ENCODE peak calls at places on chromosomes 4 and X, in eight cellular contexts. I is mesenchymal stem cell, Y is astrocyte, P is MM.1S, E is adipocyte, G is Karpas-422, T is colonic mucosa, W is neural progenitor cell. J is an unnamed sample.

GRCh38 chr4:114400531-114400930 is 198.1 kb upstream of the UGT8 start:
- DNase-seq in G (no peak), Y (no peak), I (no peak), T (no peak), W (no peak), E (no peak), P (no peak), J (no peak)

GRCh38 chr4:14607578-14607977 is 394.7 kb upstream of the CPEB2 start:
- DNase-seq in W (no peak), Y (no peak), I (peak; percentile 93), P (no peak), T (no peak), G (no peak), E (peak; percentile 42), J (no peak)

GRCh38 chrX:119008122-119008744 is 33.8 kb downstream of the LONRF3 start:
- DNase-seq in P (peak; percentile 24), E (peak; percentile 57), I (peak; percentile 28), G (peak; percentile 79), Y (no peak), T (peak; percentile 26), W (peak; percentile 27), J (no peak)

GRCh38 chr4:72991889-72992288 is 77.6 kb downstream of the COX18 start:
- DNase-seq in E (no peak), I (no peak), T (no peak), Y (peak; percentile 30), W (no peak), P (no peak), G (no peak), J (no peak)

GRCh38 chrX:153884136-153885076 is 1.6 kb downstream of the L1CAM start:
- DNase-seq in P (no peak), W (no peak), Y (no peak), G (peak; percentile 60), I (no peak), E (no peak), T (no peak), J (no peak)

GRCh38 chr4:23737571-23737970 is 152.3 kb downstream of the PPARGC1A start:
- DNase-seq in G (no peak), Y (no peak), I (peak; percentile 18), W (no peak), E (no peak), T (no peak), P (no peak), J (no peak)

GRCh38 chr4:57074753-57075152 is 35.4 kb downstream of the IGFBP7 start:
- DNase-seq in Y (peak; percentile 86), E (peak; percentile 92), G (no peak), T (no peak), P (no peak), W (no peak), I (no peak), J (no peak)

GRCh38 chr4:56762484-56763250 is 58.8 kb downstream of the SPINK2 start:
- DNase-seq in I (no peak), T (no peak), P (peak; percentile 23), E (no peak), W (peak; percentile 15), Y (no peak), G (no peak), J (no peak)

GRCh38 chrX:51281758-51282318 is 50.8 kb upstream of the NUDT10 start:
- DNase-seq in T (no peak), I (no peak), W (no peak), G (no peak), E (no peak), Y (no peak), P (no peak), J (no peak)

GRCh38 chrX:130606415-130606814 is 204.6 kb downstream of the RBMX2 start:
- DNase-seq in W (no peak), E (no peak), P (no peak), Y (no peak), T (no peak), I (no peak), G (no peak), J (no peak)

GRCh38 chrX:42128587-42128986 is 205.2 kb upstream of the CASK start:
- DNase-seq in G (no peak), Y (no peak), T (no peak), E (no peak), P (no peak), W (no peak), I (no peak), J (no peak)

GRCh38 chr4:80336582-80336981 is 1.1 kb downstream of the CFAP299 start:
- DNase-seq in Y (peak; percentile 33), P (peak; percentile 31), G (peak; percentile 39), W (peak; percentile 63), E (peak; percentile 56), I (peak; percentile 16), T (peak; percentile 28), J (peak; percentile 55)

GRCh38 chrX:93673056-93673868 is at the start of gene NAP1L3:
- DNase-seq in P (peak; percentile 66), G (no peak), I (peak; percentile 75), Y (peak; percentile 83), W (peak; percentile 95), E (peak; percentile 85), T (peak; percentile 27), J (peak; percentile 92)

GRCh38 chr4:78454016-78454415 is 97.6 kb upstream of the ANXA3 start:
- DNase-seq in Y (no peak), I (no peak), E (no peak), G (no peak), T (no peak), W (no peak), P (no peak), J (no peak)

GRCh38 chrX:15674514-15674898 is 9.9 kb upstream of the CLTRN start:
- DNase-seq in T (peak; percentile 97), I (peak; percentile 95), G (peak; percentile 97), Y (no peak), E (peak; percentile 99), W (peak; percentile 92), P (peak; percentile 91), J (no peak)

GRCh38 chrX:30282527-30282926 is 26.7 kb downstream of the NR0B1 start:
- DNase-seq in G (no peak), Y (no peak), I (no peak), W (no peak), T (no peak), P (no peak), E (peak; percentile 19), J (no peak)

GRCh38 chrX:30278365-30278764 is 30.8 kb downstream of the NR0B1 start:
- DNase-seq in P (no peak), Y (peak; percentile 11), T (no peak), I (peak; percentile 49), G (no peak), W (no peak), E (no peak), J (no peak)

GRCh38 chrX:30280428-30280827 is 28.8 kb downstream of the NR0B1 start:
- DNase-seq in I (no peak), T (no peak), W (no peak), Y (no peak), E (no peak), G (no peak), P (no peak), J (no peak)

DNA sequence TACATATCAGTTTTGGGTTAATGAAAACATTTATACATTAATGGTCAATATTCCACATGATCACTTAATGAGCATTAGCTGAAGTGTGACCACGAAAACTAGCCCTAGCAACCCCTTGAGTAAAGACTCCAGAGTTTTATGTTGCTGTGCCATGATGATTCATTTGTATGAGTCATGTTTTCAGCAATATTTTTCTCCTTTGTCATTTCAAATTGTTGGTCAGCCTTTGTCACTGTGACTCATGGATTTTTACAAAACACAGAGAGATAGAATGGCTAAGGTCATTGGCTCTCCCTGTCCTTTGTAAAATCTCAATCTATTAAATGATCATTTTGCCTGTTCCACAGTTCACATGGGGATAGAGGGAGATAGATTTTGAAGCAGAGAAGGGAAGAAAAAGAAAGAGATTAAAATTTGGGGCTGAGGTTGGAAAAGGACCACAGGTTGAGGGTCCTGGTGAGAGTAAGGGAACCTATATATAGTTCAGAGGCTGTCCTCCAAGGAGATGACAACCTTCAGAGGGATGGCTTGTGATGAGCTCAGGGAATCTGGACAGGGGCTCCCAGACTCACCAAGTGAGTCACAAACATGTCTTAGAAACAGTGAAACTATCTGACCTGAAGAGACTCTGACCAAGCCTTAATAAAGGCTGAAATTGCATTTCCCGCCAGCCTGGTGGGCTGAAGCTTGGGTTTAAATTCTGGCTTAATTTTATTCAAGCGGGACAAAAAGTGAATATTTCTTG is 25.6 kb downstream of the NR0B1 start:
- DNase-seq in I (peak; percentile 94), T (no peak), Y (peak; percentile 90), G (no peak), E (peak; percentile 81), W (no peak), P (no peak), J (no peak)
- H3K9ac ChIP-seq in I (peak overlapping the region; percentile 88), T (no peak overlapping the region), Y (peak overlapping the region; percentile 64), G (no peak overlapping the region), E (peak overlapping the region; percentile 49), W (no peak overlapping the region), P (no peak overlapping the region), J (no peak overlapping the region)

GRCh38 chrX:2693123-2693438 is 2.0 kb downstream of the CD99 start:
- DNase-seq in E (no peak), P (no peak), G (no peak), Y (no peak), W (no peak), I (peak; percentile 37), T (no peak), J (no peak)
- H3K4me1 ChIP-seq in E (peaks cover 48% of the 10 kb centered on the region), P (no peaks in the 10 kb centered on the region), G (peaks cover 42% of the 10 kb centered on the region), Y (peaks cover 46% of the 10 kb centered on the region), W (peaks cover 6% of the 10 kb centered on the region), I (peaks cover 25% of the 10 kb centered on the region), T (peaks cover 8% of the 10 kb centered on the region), J (no peaks in the 10 kb centered on the region)

GRCh38 chr4:121324331-121324730 is 56.5 kb downstream of the QRFPR start:
- DNase-seq in T (no peak), I (no peak), E (no peak), Y (no peak), W (no peak), P (no peak), G (no peak), J (no peak)

GRCh38 chr4:121330180-121330665 is 50.6 kb downstream of the QRFPR start:
- DNase-seq in G (no peak), Y (no peak), T (no peak), I (no peak), W (no peak), E (no peak), P (no peak), J (no peak)

GRCh38 chr4:121326580-121326979 is 54.2 kb downstream of the QRFPR start:
- DNase-seq in T (no peak), I (no peak), W (peak; percentile 73), Y (no peak), P (no peak), G (no peak), E (no peak), J (no peak)
- H3K9ac ChIP-seq in T (no peak overlapping the region), I (no peak overlapping the region), W (no peak overlapping the region), Y (no peak overlapping the region), P (no peak overlapping the region), G (no peak overlapping the region), E (no peak overlapping the region), J (no peak overlapping the region)

GRCh38 chr4:139975830-139976272 is 178.1 kb downstream of the MAML3 start:
- DNase-seq in E (peak; percentile 78), P (no peak), Y (no peak), T (no peak), G (no peak), I (peak; percentile 67), W (no peak), J (no peak)
- H3K4me1 ChIP-seq in E (peaks cover 25% of the 10 kb centered on the region), P (peaks cover 44% of the 10 kb centered on the region), Y (peaks cover 9% of the 10 kb centered on the region), T (peaks cover 3% of the 10 kb centered on the region), G (peaks cover 91% of the 10 kb centered on the region), I (no peaks in the 10 kb centered on the region), W (peaks cover 10% of the 10 kb centered on the region), J (no peaks in the 10 kb centered on the region)

GRCh38 chrX:149979126-149979644 is 40.9 kb upstream of the EOLA2 start:
- DNase-seq in P (no peak), E (no peak), T (no peak), G (no peak), W (no peak), I (no peak), Y (no peak), J (no peak)
- H3K9ac ChIP-seq in P (no peak overlapping the region), E (no peak overlapping the region), T (no peak overlapping the region), G (no peak overlapping the region), W (no peak overlapping the region), I (no peak overlapping the region), Y (no peak overlapping the region), J (no peak overlapping the region)

GRCh38 chr4:8012517-8012916 is 72.9 kb upstream of the AFAP1 start:
- DNase-seq in W (no peak), I (no peak), T (no peak), G (no peak), P (no peak), E (no peak), Y (no peak), J (no peak)
- H3K4me1 ChIP-seq in W (peaks cover 11% of the 10 kb centered on the region), I (peaks cover 3% of the 10 kb centered on the region), T (no peaks in the 10 kb centered on the region), G (no peaks in the 10 kb centered on the region), P (no peaks in the 10 kb centered on the region), E (peaks cover 8% of the 10 kb centered on the region), Y (peaks cover 7% of the 10 kb centered on the region), J (no peaks in the 10 kb centered on the region)